ENCODE peak calls at places on chromosome 18, in four cellular contexts. One of them, this sample, is unnamed.

GRCh38 chr18:46386788-46387187 is 270.2 kb downstream of the LOXHD1 start:
- DNase-seq in Caki2: no peak
- DNase-seq in activated T-helper 2 cell treated with anti-CD3 and anti-CD28 coated beads, Interferon-gamma antibody, Interleukin-2, Interleukin-4, amounts not matched to agents 10 μg/mL and 5 μg/mL and 100 μg/mL, durations not matched to agents 14 hours and 24 hours and 36 hours: no peak
- DNase-seq in left cardiac atrium: peak; percentile 41
- DNase-seq in this sample: no peak

GRCh38 chr18:9419956-9420631 is 55.2 kb upstream of the RALBP1 start:
- DNase-seq in left cardiac atrium: no peak
- DNase-seq in Caki2: peak; percentile 47
- DNase-seq in activated T-helper 2 cell treated with anti-CD3 and anti-CD28 coated beads, Interferon-gamma antibody, Interleukin-2, Interleukin-4, amounts not matched to agents 10 μg/mL and 5 μg/mL and 100 μg/mL, durations not matched to agents 14 hours and 24 hours and 36 hours: no peak
- DNase-seq in this sample: no peak

GRCh38 chr18:75811156-75811555 is 383.7 kb upstream of the SMIM21 start:
- DNase-seq in left cardiac atrium: no peak
- DNase-seq in Caki2: no peak
- DNase-seq in activated T-helper 2 cell treated with anti-CD3 and anti-CD28 coated beads, Interferon-gamma antibody, Interleukin-2, Interleukin-4, amounts not matched to agents 10 μg/mL and 5 μg/mL and 100 μg/mL, durations not matched to agents 14 hours and 24 hours and 36 hours: no peak
- DNase-seq in this sample: no peak

GRCh38 chr18:23573948-23574431 is 12.3 kb downstream of the NPC1 start:
- DNase-seq in activated T-helper 2 cell treated with anti-CD3 and anti-CD28 coated beads, Interferon-gamma antibody, Interleukin-2, Interleukin-4, amounts not matched to agents 10 μg/mL and 5 μg/mL and 100 μg/mL, durations not matched to agents 14 hours and 24 hours and 36 hours: no peak
- DNase-seq in left cardiac atrium: no peak
- DNase-seq in Caki2: peak; percentile 48
- DNase-seq in this sample: no peak

GRCh38 chr18:55435592-55435991 is 152.4 kb downstream of the TCF4 start:
- DNase-seq in activated T-helper 2 cell treated with anti-CD3 and anti-CD28 coated beads, Interferon-gamma antibody, Interleukin-2, Interleukin-4, amounts not matched to agents 10 μg/mL and 5 μg/mL and 100 μg/mL, durations not matched to agents 14 hours and 24 hours and 36 hours: no peak
- DNase-seq in Caki2: no peak
- DNase-seq in left cardiac atrium: no peak
- DNase-seq in this sample: no peak

GRCh38 chr18:33231474-33232317 is 208.8 kb downstream of the CCDC178 start:
- DNase-seq in activated T-helper 2 cell treated with anti-CD3 and anti-CD28 coated beads, Interferon-gamma antibody, Interleukin-2, Interleukin-4, amounts not matched to agents 10 μg/mL and 5 μg/mL and 100 μg/mL, durations not matched to agents 14 hours and 24 hours and 36 hours: peak; percentile 29
- DNase-seq in left cardiac atrium: peak; percentile 68
- DNase-seq in Caki2: peak; percentile 28
- DNase-seq in this sample: peak; percentile 81

GRCh38 chr18:49170925-49171509 is 220.3 kb upstream of the SMAD7 start:
- DNase-seq in activated T-helper 2 cell treated with anti-CD3 and anti-CD28 coated beads, Interferon-gamma antibody, Interleukin-2, Interleukin-4, amounts not matched to agents 10 μg/mL and 5 μg/mL and 100 μg/mL, durations not matched to agents 14 hours and 24 hours and 36 hours: no peak
- DNase-seq in Caki2: no peak
- DNase-seq in left cardiac atrium: no peak
- DNase-seq in this sample: no peak

GRCh38 chr18:76519156-76519549 is 24.1 kb upstream of the ZNF516 start:
- DNase-seq in activated T-helper 2 cell treated with anti-CD3 and anti-CD28 coated beads, Interferon-gamma antibody, Interleukin-2, Interleukin-4, amounts not matched to agents 10 μg/mL and 5 μg/mL and 100 μg/mL, durations not matched to agents 14 hours and 24 hours and 36 hours: no peak
- DNase-seq in left cardiac atrium: no peak
- DNase-seq in Caki2: no peak
- DNase-seq in this sample: no peak

GRCh38 chr18:13278231-13278630 is 59.7 kb downstream of the LDLRAD4 start:
- DNase-seq in Caki2: no peak
- DNase-seq in left cardiac atrium: no peak
- DNase-seq in activated T-helper 2 cell treated with anti-CD3 and anti-CD28 coated beads, Interferon-gamma antibody, Interleukin-2, Interleukin-4, amounts not matched to agents 10 μg/mL and 5 μg/mL and 100 μg/mL, durations not matched to agents 14 hours and 24 hours and 36 hours: no peak
- DNase-seq in this sample: no peak

GRCh38 chr18:41974661-41975286 is 19.7 kb downstream of the PIK3C3 start:
- DNase-seq in activated T-helper 2 cell treated with anti-CD3 and anti-CD28 coated beads, Interferon-gamma antibody, Interleukin-2, Interleukin-4, amounts not matched to agents 10 μg/mL and 5 μg/mL and 100 μg/mL, durations not matched to agents 14 hours and 24 hours and 36 hours: no peak
- DNase-seq in Caki2: no peak
- DNase-seq in left cardiac atrium: no peak
- DNase-seq in this sample: no peak

GRCh38 chr18:42604820-42605219 is 510.7 kb downstream of the RIT2 start:
- DNase-seq in Caki2: no peak
- DNase-seq in left cardiac atrium: no peak
- DNase-seq in activated T-helper 2 cell treated with anti-CD3 and anti-CD28 coated beads, Interferon-gamma antibody, Interleukin-2, Interleukin-4, amounts not matched to agents 10 μg/mL and 5 μg/mL and 100 μg/mL, durations not matched to agents 14 hours and 24 hours and 36 hours: no peak
- DNase-seq in this sample: no peak

GRCh38 chr18:22572321-22572720 is 154.6 kb upstream of the CTAGE1 start:
- DNase-seq in left cardiac atrium: no peak
- DNase-seq in activated T-helper 2 cell treated with anti-CD3 and anti-CD28 coated beads, Interferon-gamma antibody, Interleukin-2, Interleukin-4, amounts not matched to agents 10 μg/mL and 5 μg/mL and 100 μg/mL, durations not matched to agents 14 hours and 24 hours and 36 hours: no peak
- DNase-seq in Caki2: no peak
- DNase-seq in this sample: no peak

GRCh38 chr18:79965119-79965902 is 868 bp downstream of the HSBP1L1 start:
- DNase-seq in activated T-helper 2 cell treated with anti-CD3 and anti-CD28 coated beads, Interferon-gamma antibody, Interleukin-2, Interleukin-4, amounts not matched to agents 10 μg/mL and 5 μg/mL and 100 μg/mL, durations not matched to agents 14 hours and 24 hours and 36 hours: no peak
- DNase-seq in left cardiac atrium: no peak
- DNase-seq in Caki2: peak; percentile 56
- DNase-seq in this sample: peak; percentile 67

GRCh38 chr18:63741769-63742168 is 33.4 kb upstream of the SERPINB7 start:
- DNase-seq in left cardiac atrium: no peak
- DNase-seq in activated T-helper 2 cell treated with anti-CD3 and anti-CD28 coated beads, Interferon-gamma antibody, Interleukin-2, Interleukin-4, amounts not matched to agents 10 μg/mL and 5 μg/mL and 100 μg/mL, durations not matched to agents 14 hours and 24 hours and 36 hours: no peak
- DNase-seq in Caki2: no peak
- DNase-seq in this sample: peak; percentile 68

GRCh38 chr18:61579581-61579980 is 246.4 kb downstream of the CDH20 start:
- DNase-seq in activated T-helper 2 cell treated with anti-CD3 and anti-CD28 coated beads, Interferon-gamma antibody, Interleukin-2, Interleukin-4, amounts not matched to agents 10 μg/mL and 5 μg/mL and 100 μg/mL, durations not matched to agents 14 hours and 24 hours and 36 hours: no peak
- DNase-seq in left cardiac atrium: no peak
- DNase-seq in Caki2: no peak
- DNase-seq in this sample: no peak

GRCh38 chr18:7812431-7813063 is 245.4 kb downstream of the PTPRM start:
- DNase-seq in left cardiac atrium: no peak
- DNase-seq in activated T-helper 2 cell treated with anti-CD3 and anti-CD28 coated beads, Interferon-gamma antibody, Interleukin-2, Interleukin-4, amounts not matched to agents 10 μg/mL and 5 μg/mL and 100 μg/mL, durations not matched to agents 14 hours and 24 hours and 36 hours: no peak
- DNase-seq in Caki2: peak; percentile 67
- DNase-seq in this sample: no peak

GRCh38 chr18:3230401-3231334 is 10.9 kb upstream of the MYOM1 start:
- DNase-seq in Caki2: peak; percentile 89
- DNase-seq in left cardiac atrium: no peak
- DNase-seq in activated T-helper 2 cell treated with anti-CD3 and anti-CD28 coated beads, Interferon-gamma antibody, Interleukin-2, Interleukin-4, amounts not matched to agents 10 μg/mL and 5 μg/mL and 100 μg/mL, durations not matched to agents 14 hours and 24 hours and 36 hours: no peak
- DNase-seq in this sample: no peak

GRCh38 chr18:2971741-2972552 is 41.0 kb downstream of the LPIN2 start:
- DNase-seq in Caki2: no peak
- DNase-seq in activated T-helper 2 cell treated with anti-CD3 and anti-CD28 coated beads, Interferon-gamma antibody, Interleukin-2, Interleukin-4, amounts not matched to agents 10 μg/mL and 5 μg/mL and 100 μg/mL, durations not matched to agents 14 hours and 24 hours and 36 hours: peak; percentile 67
- DNase-seq in left cardiac atrium: peak; percentile 52
- DNase-seq in this sample: no peak

GRCh38 chr18:45355944-45356520 is 259.2 kb upstream of the SLC14A2 start:
- DNase-seq in Caki2: no peak
- DNase-seq in activated T-helper 2 cell treated with anti-CD3 and anti-CD28 coated beads, Interferon-gamma antibody, Interleukin-2, Interleukin-4, amounts not matched to agents 10 μg/mL and 5 μg/mL and 100 μg/mL, durations not matched to agents 14 hours and 24 hours and 36 hours: no peak
- DNase-seq in left cardiac atrium: no peak
- DNase-seq in this sample: no peak

GRCh38 chr18:22847392-22847791 is 85.7 kb upstream of the RBBP8 start:
- DNase-seq in activated T-helper 2 cell treated with anti-CD3 and anti-CD28 coated beads, Interferon-gamma antibody, Interleukin-2, Interleukin-4, amounts not matched to agents 10 μg/mL and 5 μg/mL and 100 μg/mL, durations not matched to agents 14 hours and 24 hours and 36 hours: no peak
- DNase-seq in Caki2: peak; percentile 12
- DNase-seq in left cardiac atrium: no peak
- DNase-seq in this sample: no peak

GRCh38 chr18:55879331-55879730 is 291.3 kb upstream of the TCF4 start:
- DNase-seq in left cardiac atrium: no peak
- DNase-seq in Caki2: no peak
- DNase-seq in activated T-helper 2 cell treated with anti-CD3 and anti-CD28 coated beads, Interferon-gamma antibody, Interleukin-2, Interleukin-4, amounts not matched to agents 10 μg/mL and 5 μg/mL and 100 μg/mL, durations not matched to agents 14 hours and 24 hours and 36 hours: no peak
- DNase-seq in this sample: no peak

GRCh38 chr18:48080546-48080945 is 150.1 kb upstream of the SMAD2 start:
- DNase-seq in left cardiac atrium: no peak
- DNase-seq in Caki2: no peak
- DNase-seq in activated T-helper 2 cell treated with anti-CD3 and anti-CD28 coated beads, Interferon-gamma antibody, Interleukin-2, Interleukin-4, amounts not matched to agents 10 μg/mL and 5 μg/mL and 100 μg/mL, durations not matched to agents 14 hours and 24 hours and 36 hours: no peak
- DNase-seq in this sample: no peak

GRCh38 chr18:23938046-23938756 is 76.4 kb upstream of the TTC39C start:
- DNase-seq in Caki2: no peak
- DNase-seq in left cardiac atrium: no peak
- DNase-seq in activated T-helper 2 cell treated with anti-CD3 and anti-CD28 coated beads, Interferon-gamma antibody, Interleukin-2, Interleukin-4, amounts not matched to agents 10 μg/mL and 5 μg/mL and 100 μg/mL, durations not matched to agents 14 hours and 24 hours and 36 hours: no peak
- DNase-seq in this sample: no peak

GRCh38 chr18:57211412-57211750 is 64.5 kb downstream of the BOD1L2 start:
- DNase-seq in left cardiac atrium: no peak
- DNase-seq in activated T-helper 2 cell treated with anti-CD3 and anti-CD28 coated beads, Interferon-gamma antibody, Interleukin-2, Interleukin-4, amounts not matched to agents 10 μg/mL and 5 μg/mL and 100 μg/mL, durations not matched to agents 14 hours and 24 hours and 36 hours: no peak
- DNase-seq in Caki2: no peak
- DNase-seq in this sample: no peak

GRCh38 chr18:34494359-34494696 is 215.8 kb upstream of the DTNA start:
- DNase-seq in Caki2: no peak
- DNase-seq in left cardiac atrium: no peak
- DNase-seq in activated T-helper 2 cell treated with anti-CD3 and anti-CD28 coated beads, Interferon-gamma antibody, Interleukin-2, Interleukin-4, amounts not matched to agents 10 μg/mL and 5 μg/mL and 100 μg/mL, durations not matched to agents 14 hours and 24 hours and 36 hours: no peak
- DNase-seq in this sample: no peak

GRCh38 chr18:61898576-61899205 is 5.9 kb upstream of the RNF152 start:
- DNase-seq in left cardiac atrium: no peak
- DNase-seq in Caki2: no peak
- DNase-seq in activated T-helper 2 cell treated with anti-CD3 and anti-CD28 coated beads, Interferon-gamma antibody, Interleukin-2, Interleukin-4, amounts not matched to agents 10 μg/mL and 5 μg/mL and 100 μg/mL, durations not matched to agents 14 hours and 24 hours and 36 hours: no peak
- DNase-seq in this sample: no peak

GRCh38 chr18:42114310-42114943 is 159.4 kb downstream of the PIK3C3 start:
- DNase-seq in activated T-helper 2 cell treated with anti-CD3 and anti-CD28 coated beads, Interferon-gamma antibody, Interleukin-2, Interleukin-4, amounts not matched to agents 10 μg/mL and 5 μg/mL and 100 μg/mL, durations not matched to agents 14 hours and 24 hours and 36 hours: peak; percentile 34
- DNase-seq in Caki2: peak; percentile 64
- DNase-seq in left cardiac atrium: peak; percentile 44
- DNase-seq in this sample: peak; percentile 72

GRCh38 chr18:59265246-59266018 is 7.8 kb downstream of the RAX start:
- DNase-seq in Caki2: no peak
- DNase-seq in activated T-helper 2 cell treated with anti-CD3 and anti-CD28 coated beads, Interferon-gamma antibody, Interleukin-2, Interleukin-4, amounts not matched to agents 10 μg/mL and 5 μg/mL and 100 μg/mL, durations not matched to agents 14 hours and 24 hours and 36 hours: no peak
- DNase-seq in left cardiac atrium: no peak
- DNase-seq in this sample: no peak

GRCh38 chr18:53941601-53942335 is 282.7 kb downstream of the MBD2 start:
- DNase-seq in Caki2: peak; percentile 35
- DNase-seq in left cardiac atrium: no peak
- DNase-seq in activated T-helper 2 cell treated with anti-CD3 and anti-CD28 coated beads, Interferon-gamma antibody, Interleukin-2, Interleukin-4, amounts not matched to agents 10 μg/mL and 5 μg/mL and 100 μg/mL, durations not matched to agents 14 hours and 24 hours and 36 hours: no peak
- DNase-seq in this sample: no peak

GRCh38 chr18:43279015-43279758 is 1.9 kb upstream of the SYT4 start:
- DNase-seq in Caki2: peak; percentile 11
- DNase-seq in left cardiac atrium: no peak
- DNase-seq in activated T-helper 2 cell treated with anti-CD3 and anti-CD28 coated beads, Interferon-gamma antibody, Interleukin-2, Interleukin-4, amounts not matched to agents 10 μg/mL and 5 μg/mL and 100 μg/mL, durations not matched to agents 14 hours and 24 hours and 36 hours: no peak
- DNase-seq in this sample: peak; percentile 77

This sample was measured in HT-29.